ENCODE peak calls at places on chromosomes 11 and 22, in nine cellular contexts. One of them, this sample, is unnamed.

GRCh38 chr11:65553301-65554001 is 4.7 kb downstream of the LTBP3 start:
- DNase-seq in pancreas: no peak
- DNase-seq in tibial artery: no peak
- DNase-seq in neuronal stem cell: no peak
- DNase-seq in IMR-90: no peak
- DNase-seq in endodermal cell: peak
- DNase-seq in HCT116: no peak
- DNase-seq in sigmoid colon: no peak
- DNase-seq in GM23338: peak
- DNase-seq in this sample: no peak

GRCh38 chr22:30609260-30610185 is 2.5 kb downstream of the TCN2 start:
- DNase-seq in pancreas: no peak
- DNase-seq in tibial artery: no peak
- DNase-seq in neuronal stem cell: no peak
- DNase-seq in IMR-90: peak
- DNase-seq in endodermal cell: peak
- DNase-seq in HCT116: no peak
- DNase-seq in sigmoid colon: peak
- DNase-seq in GM23338: peak
- DNase-seq in this sample: peak

GRCh38 chr11:33559567-33559966 is 141.1 kb downstream of the C11orf91 start:
- DNase-seq in pancreas: no peak
- DNase-seq in tibial artery: no peak
- DNase-seq in neuronal stem cell: no peak
- DNase-seq in IMR-90: no peak
- DNase-seq in endodermal cell: no peak
- DNase-seq in HCT116: no peak
- DNase-seq in sigmoid colon: no peak
- DNase-seq in GM23338: no peak
- DNase-seq in this sample: no peak

GRCh38 chr11:68976095-68976494 is 4.7 kb downstream of the MRGPRD start:
- DNase-seq in pancreas: no peak
- DNase-seq in tibial artery: no peak
- DNase-seq in neuronal stem cell: no peak
- DNase-seq in IMR-90: no peak
- DNase-seq in endodermal cell: no peak
- DNase-seq in HCT116: no peak
- DNase-seq in sigmoid colon: no peak
- DNase-seq in GM23338: no peak
- DNase-seq in this sample: no peak

GRCh38 chr11:18853086-18853720 is 61.6 kb upstream of the PTPN5 start:
- DNase-seq in pancreas: peak
- DNase-seq in tibial artery: no peak
- DNase-seq in neuronal stem cell: no peak
- DNase-seq in IMR-90: peak
- DNase-seq in endodermal cell: peak
- DNase-seq in HCT116: peak
- DNase-seq in sigmoid colon: no peak
- DNase-seq in GM23338: peak
- DNase-seq in this sample: no peak

GRCh38 chr22:28674121-28674563 is 5.5 kb downstream of the TTC28 start:
- DNase-seq in pancreas: no peak
- DNase-seq in tibial artery: no peak
- DNase-seq in neuronal stem cell: no peak
- DNase-seq in IMR-90: peak
- DNase-seq in endodermal cell: no peak
- DNase-seq in HCT116: no peak
- DNase-seq in sigmoid colon: no peak
- DNase-seq in GM23338: no peak
- DNase-seq in this sample: no peak

GRCh38 chr22:19176732-19177131 is 1.8 kb downstream of the SLC25A1 start:
- DNase-seq in pancreas: no peak
- DNase-seq in tibial artery: no peak
- DNase-seq in neuronal stem cell: no peak
- DNase-seq in IMR-90: no peak
- DNase-seq in endodermal cell: peak
- DNase-seq in HCT116: no peak
- DNase-seq in sigmoid colon: no peak
- DNase-seq in GM23338: no peak
- DNase-seq in this sample: no peak

GRCh38 chr11:68825603-68826002 is 16.1 kb downstream of the CPT1A start:
- DNase-seq in pancreas: peak
- DNase-seq in tibial artery: no peak
- DNase-seq in neuronal stem cell: no peak
- DNase-seq in IMR-90: no peak
- DNase-seq in endodermal cell: peak
- DNase-seq in HCT116: peak
- DNase-seq in sigmoid colon: no peak
- DNase-seq in GM23338: peak
- DNase-seq in this sample: no peak

GRCh38 chr11:68008381-68009337 is 1.5 kb upstream of the ALDH3B1 start:
- DNase-seq in pancreas: no peak
- DNase-seq in tibial artery: no peak
- DNase-seq in neuronal stem cell: no peak
- DNase-seq in IMR-90: no peak
- DNase-seq in endodermal cell: no peak
- DNase-seq in HCT116: no peak
- DNase-seq in sigmoid colon: peak
- DNase-seq in GM23338: no peak
- DNase-seq in this sample: peak

GRCh38 chr11:114192841-114193389 is 103.3 kb upstream of the NNMT start:
- DNase-seq in pancreas: no peak
- DNase-seq in tibial artery: peak
- DNase-seq in neuronal stem cell: no peak
- DNase-seq in IMR-90: no peak
- DNase-seq in endodermal cell: no peak
- DNase-seq in HCT116: no peak
- DNase-seq in sigmoid colon: no peak
- DNase-seq in GM23338: no peak
- DNase-seq in this sample: no peak

GRCh38 chr11:61601512-61601911 is 20.6 kb upstream of the SYT7 start:
- DNase-seq in pancreas: no peak
- DNase-seq in tibial artery: no peak
- DNase-seq in neuronal stem cell: no peak
- DNase-seq in IMR-90: no peak
- DNase-seq in endodermal cell: no peak
- DNase-seq in HCT116: no peak
- DNase-seq in sigmoid colon: no peak
- DNase-seq in GM23338: no peak
- DNase-seq in this sample: no peak

GRCh38 chr11:87141322-87141721 is 103.6 kb downstream of the TMEM135 start:
- DNase-seq in pancreas: no peak
- DNase-seq in tibial artery: no peak
- DNase-seq in neuronal stem cell: no peak
- DNase-seq in IMR-90: no peak
- DNase-seq in endodermal cell: no peak
- DNase-seq in HCT116: no peak
- DNase-seq in sigmoid colon: no peak
- DNase-seq in GM23338: no peak
- DNase-seq in this sample: no peak

GRCh38 chr11:67252831-67253239 is 13.4 kb upstream of the GRK2 start:
- DNase-seq in pancreas: no peak
- DNase-seq in tibial artery: no peak
- DNase-seq in neuronal stem cell: no peak
- DNase-seq in IMR-90: peak
- DNase-seq in endodermal cell: peak
- DNase-seq in HCT116: no peak
- DNase-seq in sigmoid colon: peak
- DNase-seq in GM23338: peak
- DNase-seq in this sample: no peak

GRCh38 chr11:96162816-96163499 is 180.0 kb downstream of the MAML2 start:
- DNase-seq in pancreas: peak
- DNase-seq in tibial artery: no peak
- DNase-seq in neuronal stem cell: no peak
- DNase-seq in IMR-90: peak
- DNase-seq in endodermal cell: no peak
- DNase-seq in HCT116: no peak
- DNase-seq in sigmoid colon: peak
- DNase-seq in GM23338: no peak
- DNase-seq in this sample: no peak
- H3K27ac ChIP-seq in pancreas: no peak
- H3K27ac ChIP-seq in tibial artery: peak
- H3K27ac ChIP-seq in neuronal stem cell: no peak
- H3K27ac ChIP-seq in IMR-90: peak
- H3K27ac ChIP-seq in endodermal cell: no peak
- H3K27ac ChIP-seq in HCT116: no peak
- H3K27ac ChIP-seq in sigmoid colon: peak
- H3K27ac ChIP-seq in GM23338: peak
- H3K27ac ChIP-seq in this sample: no peak

DNA sequence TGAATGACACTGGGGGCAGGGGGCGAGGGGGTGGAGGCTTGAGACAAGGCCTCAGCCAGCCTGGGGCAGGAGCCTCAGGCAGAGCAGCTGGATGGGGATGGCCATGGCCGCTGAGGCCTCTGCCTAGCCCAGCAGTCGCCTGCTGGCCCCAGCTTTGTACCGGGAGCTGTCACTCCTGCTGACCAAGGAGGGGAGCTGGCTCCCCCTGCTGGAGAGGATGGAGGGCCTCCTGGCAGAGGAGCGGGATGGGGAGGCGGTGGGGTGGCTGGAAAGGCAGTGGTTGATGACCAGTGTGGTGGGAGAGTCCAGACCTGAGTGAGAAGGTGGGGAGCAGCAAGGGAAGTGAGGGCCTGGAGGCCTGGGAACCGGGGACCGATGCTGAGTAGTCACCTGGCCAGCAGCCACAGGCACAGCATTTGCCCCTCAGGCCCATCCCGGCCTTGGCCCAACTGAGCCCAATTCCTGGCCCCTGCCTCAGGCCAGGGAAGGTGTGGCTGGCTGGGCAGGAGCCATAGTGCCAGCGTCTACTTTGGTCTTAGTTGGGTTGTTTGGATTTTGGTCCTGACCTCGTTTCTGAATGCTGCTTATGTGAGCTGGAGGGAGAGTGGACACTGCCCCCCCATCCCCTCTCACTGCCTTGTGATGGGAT is 6.0 kb upstream of the SUSD2 start:
- DNase-seq in pancreas: peak
- DNase-seq in tibial artery: peak
- DNase-seq in neuronal stem cell: peak
- DNase-seq in IMR-90: peak
- DNase-seq in endodermal cell: peak
- DNase-seq in HCT116: peak
- DNase-seq in sigmoid colon: peak
- DNase-seq in GM23338: peak
- DNase-seq in this sample: peak
- H3K27ac ChIP-seq in pancreas: no peak
- H3K27ac ChIP-seq in tibial artery: peak
- H3K27ac ChIP-seq in neuronal stem cell: no peak
- H3K27ac ChIP-seq in IMR-90: no peak
- H3K27ac ChIP-seq in endodermal cell: peak
- H3K27ac ChIP-seq in HCT116: no peak
- H3K27ac ChIP-seq in sigmoid colon: peak
- H3K27ac ChIP-seq in GM23338: no peak
- H3K27ac ChIP-seq in this sample: peak

GRCh38 chr11:122700676-122701075 is 45.2 kb downstream of the UBASH3B start:
- DNase-seq in pancreas: no peak
- DNase-seq in tibial artery: no peak
- DNase-seq in neuronal stem cell: no peak
- DNase-seq in IMR-90: no peak
- DNase-seq in endodermal cell: no peak
- DNase-seq in HCT116: no peak
- DNase-seq in sigmoid colon: no peak
- DNase-seq in GM23338: no peak
- DNase-seq in this sample: no peak

GRCh38 chr11:122706689-122707088 is 51.2 kb downstream of the UBASH3B start:
- DNase-seq in pancreas: no peak
- DNase-seq in tibial artery: no peak
- DNase-seq in neuronal stem cell: no peak
- DNase-seq in IMR-90: peak
- DNase-seq in endodermal cell: no peak
- DNase-seq in HCT116: no peak
- DNase-seq in sigmoid colon: no peak
- DNase-seq in GM23338: no peak
- DNase-seq in this sample: no peak

GRCh38 chr11:122706261-122706660 is 50.7 kb downstream of the UBASH3B start:
- DNase-seq in pancreas: no peak
- DNase-seq in tibial artery: no peak
- DNase-seq in neuronal stem cell: no peak
- DNase-seq in IMR-90: peak
- DNase-seq in endodermal cell: no peak
- DNase-seq in HCT116: no peak
- DNase-seq in sigmoid colon: no peak
- DNase-seq in GM23338: no peak
- DNase-seq in this sample: no peak

GRCh38 chr11:122705396-122705795 is 49.9 kb downstream of the UBASH3B start:
- DNase-seq in pancreas: no peak
- DNase-seq in tibial artery: no peak
- DNase-seq in neuronal stem cell: no peak
- DNase-seq in IMR-90: no peak
- DNase-seq in endodermal cell: no peak
- DNase-seq in HCT116: no peak
- DNase-seq in sigmoid colon: no peak
- DNase-seq in GM23338: no peak
- DNase-seq in this sample: no peak

GRCh38 chr11:122703541-122704272 is 48.2 kb downstream of the UBASH3B start:
- DNase-seq in pancreas: no peak
- DNase-seq in tibial artery: no peak
- DNase-seq in neuronal stem cell: no peak
- DNase-seq in IMR-90: no peak
- DNase-seq in endodermal cell: no peak
- DNase-seq in HCT116: no peak
- DNase-seq in sigmoid colon: no peak
- DNase-seq in GM23338: no peak
- DNase-seq in this sample: no peak
- H3K27ac ChIP-seq in pancreas: no peak
- H3K27ac ChIP-seq in tibial artery: no peak
- H3K27ac ChIP-seq in neuronal stem cell: no peak
- H3K27ac ChIP-seq in IMR-90: no peak
- H3K27ac ChIP-seq in endodermal cell: no peak
- H3K27ac ChIP-seq in HCT116: no peak
- H3K27ac ChIP-seq in sigmoid colon: no peak
- H3K27ac ChIP-seq in GM23338: no peak
- H3K27ac ChIP-seq in this sample: no peak

DNA sequence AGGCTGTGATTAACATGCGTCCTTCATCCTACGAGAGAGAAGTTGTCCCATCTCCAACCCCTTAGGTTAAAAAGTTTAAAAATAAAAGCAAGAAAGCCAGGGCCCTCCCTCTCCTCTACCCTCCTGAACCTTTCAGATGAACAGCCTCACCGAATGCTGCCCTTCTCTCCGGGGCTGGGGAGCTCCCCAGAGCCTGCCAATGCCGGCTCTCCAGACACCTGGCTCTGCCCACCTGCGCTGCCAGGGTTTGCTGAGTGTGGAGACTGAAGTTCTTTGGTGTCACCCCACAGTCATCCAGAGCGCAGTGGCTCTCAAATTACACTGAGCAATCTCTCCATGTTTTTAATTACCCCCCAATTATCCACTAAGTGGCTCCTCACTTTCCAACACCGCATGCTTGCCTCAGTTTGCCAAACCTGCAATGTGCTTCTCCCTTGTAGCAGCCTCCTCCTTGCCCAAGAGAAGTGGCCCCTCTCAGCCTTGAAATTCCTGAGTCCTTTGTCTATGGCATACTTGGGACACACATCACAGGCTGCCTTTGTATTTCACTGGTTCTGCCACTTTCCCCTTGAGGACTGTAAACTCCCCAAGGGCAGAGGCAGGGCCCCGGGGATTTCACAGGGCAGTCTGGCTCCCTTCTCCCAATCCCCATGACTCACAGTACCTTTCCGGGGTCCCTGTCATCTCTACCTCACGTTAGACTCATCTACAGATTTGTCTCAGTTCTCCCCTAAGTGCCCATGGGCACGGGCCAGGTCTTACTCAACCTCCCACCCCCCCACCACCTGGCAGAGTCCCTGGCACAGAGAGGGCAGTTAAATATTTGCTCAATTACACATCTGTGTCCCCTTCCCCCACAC is 2.0 kb downstream of the MYH9 start:
- DNase-seq in pancreas: peak
- DNase-seq in tibial artery: peak
- DNase-seq in neuronal stem cell: no peak
- DNase-seq in IMR-90: no peak
- DNase-seq in endodermal cell: no peak
- DNase-seq in HCT116: no peak
- DNase-seq in sigmoid colon: peak
- DNase-seq in GM23338: peak
- DNase-seq in this sample: peak
- H3K27ac ChIP-seq in pancreas: peak
- H3K27ac ChIP-seq in tibial artery: peak
- H3K27ac ChIP-seq in neuronal stem cell: peak
- H3K27ac ChIP-seq in IMR-90: peak
- H3K27ac ChIP-seq in endodermal cell: peak
- H3K27ac ChIP-seq in HCT116: peak
- H3K27ac ChIP-seq in sigmoid colon: peak
- H3K27ac ChIP-seq in GM23338: peak
- H3K27ac ChIP-seq in this sample: peak

This sample was measured in ovary.